ENCODE peak calls at places on chromosomes 16 and 17, in five cellular contexts. One of them, this sample, is unnamed.
A peak's percentile ranks its signal among the peaks of the same experiment; 100 is the strongest.

GRCh38 chr17:37062036-37062435 is 113.3 kb downstream of the AATF start:
- DNase-seq in HepG2: no peak
- DNase-seq in A549: no peak
- DNase-seq in GM12878: no peak
- DNase-seq in H1: no peak
- DNase-seq in this sample: no peak

GRCh38 chr17:60280673-60281072 is 111.3 kb downstream of the USP32 start:
- DNase-seq in HepG2: no peak
- DNase-seq in H1: no peak
- DNase-seq in GM12878: no peak
- DNase-seq in A549: no peak
- DNase-seq in this sample: no peak

GRCh38 chr16:76856112-76856511 is 334.9 kb upstream of the MON1B start:
- DNase-seq in GM12878: no peak
- DNase-seq in A549: no peak
- DNase-seq in H1: no peak
- DNase-seq in HepG2: no peak
- DNase-seq in this sample: no peak

GRCh38 chr16:11682655-11683096 is 14.4 kb downstream of the SNN start:
- DNase-seq in HepG2: no peak
- DNase-seq in A549: no peak
- DNase-seq in GM12878: no peak
- DNase-seq in H1: no peak
- DNase-seq in this sample: no peak

GRCh38 chr17:38747385-38748328 is 479 bp downstream of the PCGF2 start:
- DNase-seq in GM12878: no peak
- DNase-seq in HepG2: no peak
- DNase-seq in A549: no peak
- DNase-seq in H1: peak; percentile 76
- DNase-seq in this sample: peak; percentile 89

GRCh38 chr16:4375717-4376116 is 4.1 kb downstream of the VASN start:
- DNase-seq in H1: no peak
- DNase-seq in HepG2: no peak
- DNase-seq in GM12878: no peak
- DNase-seq in A549: no peak
- DNase-seq in this sample: no peak

GRCh38 chr17:77571562-77571981 is 386.9 kb upstream of the TNRC6C start:
- DNase-seq in GM12878: no peak
- DNase-seq in H1: no peak
- DNase-seq in A549: no peak
- DNase-seq in HepG2: no peak
- DNase-seq in this sample: peak; percentile 54

GRCh38 chr16:68909099-68909733 is 65.9 kb downstream of the TANGO6 start:
- DNase-seq in A549: no peak
- DNase-seq in H1: no peak
- DNase-seq in GM12878: no peak
- DNase-seq in HepG2: no peak
- DNase-seq in this sample: no peak

GRCh38 chr16:64362193-64362592 is 759.7 kb downstream of the CDH11 start:
- DNase-seq in H1: no peak
- DNase-seq in GM12878: no peak
- DNase-seq in A549: no peak
- DNase-seq in HepG2: no peak
- DNase-seq in this sample: no peak

GRCh38 chr17:12659500-12659899 is 6.2 kb upstream of the MYOCD start:
- DNase-seq in GM12878: no peak
- DNase-seq in H1: no peak
- DNase-seq in HepG2: no peak
- DNase-seq in A549: no peak
- DNase-seq in this sample: no peak

GRCh38 chr17:45004388-45004787 is 36.3 kb upstream of the C1QL1 start:
- DNase-seq in HepG2: no peak
- DNase-seq in GM12878: no peak
- DNase-seq in H1: no peak
- DNase-seq in A549: no peak
- DNase-seq in this sample: no peak

GRCh38 chr17:39899215-39899614 is 19.2 kb downstream of the GSDMB start:
- DNase-seq in GM12878: no peak
- DNase-seq in A549: no peak
- DNase-seq in H1: no peak
- DNase-seq in HepG2: no peak
- DNase-seq in this sample: no peak

GRCh38 chr17:38798614-38799500 is 499 bp downstream of the PIP4K2B start:
- DNase-seq in H1: no peak
- DNase-seq in HepG2: peak; percentile 27
- DNase-seq in A549: peak; percentile 50
- DNase-seq in GM12878: no peak
- DNase-seq in this sample: peak; percentile 82

GRCh38 chr16:583815-584591 is 5.9 kb upstream of the RAB40C start:
- DNase-seq in GM12878: no peak
- DNase-seq in A549: no peak
- DNase-seq in H1: peak; percentile 74
- DNase-seq in HepG2: no peak
- DNase-seq in this sample: no peak

GRCh38 chr17:77456951-77457548 is 316.3 kb downstream of the SEC14L1 start:
- DNase-seq in GM12878: no peak
- DNase-seq in H1: no peak
- DNase-seq in A549: no peak
- DNase-seq in HepG2: no peak
- DNase-seq in this sample: no peak

GRCh38 chr17:31678431-31678830 is 180.6 kb downstream of the COPRS start:
- DNase-seq in H1: no peak
- DNase-seq in HepG2: no peak
- DNase-seq in GM12878: no peak
- DNase-seq in A549: no peak
- DNase-seq in this sample: no peak

GRCh38 chr17:66684716-66685115 is 150.2 kb upstream of the CACNG5 start:
- DNase-seq in HepG2: no peak
- DNase-seq in A549: no peak
- DNase-seq in GM12878: no peak
- DNase-seq in H1: no peak
- DNase-seq in this sample: no peak
- TF ChIP-seq HDAC2 in HepG2: no peak
- TF ChIP-seq HDAC2 in A549: no peak
- TF ChIP-seq HDAC2 in GM12878: no peak
- TF ChIP-seq HDAC2 in H1: no peak
- TF ChIP-seq HDAC2 in this sample: no peak

GRCh38 chr16:71297252-71297651 is 8.1 kb upstream of the CMTR2 start:
- DNase-seq in GM12878: no peak
- DNase-seq in HepG2: no peak
- DNase-seq in H1: no peak
- DNase-seq in A549: no peak
- DNase-seq in this sample: no peak

GRCh38 chr16:71296584-71297133 is 7.5 kb upstream of the CMTR2 start:
- DNase-seq in HepG2: peak; percentile 50
- DNase-seq in A549: no peak
- DNase-seq in GM12878: no peak
- DNase-seq in H1: no peak
- DNase-seq in this sample: no peak

GRCh38 chr16:71293921-71294320 is 4.7 kb upstream of the CMTR2 start:
- DNase-seq in HepG2: no peak
- DNase-seq in H1: no peak
- DNase-seq in A549: no peak
- DNase-seq in GM12878: no peak
- DNase-seq in this sample: no peak

DNA sequence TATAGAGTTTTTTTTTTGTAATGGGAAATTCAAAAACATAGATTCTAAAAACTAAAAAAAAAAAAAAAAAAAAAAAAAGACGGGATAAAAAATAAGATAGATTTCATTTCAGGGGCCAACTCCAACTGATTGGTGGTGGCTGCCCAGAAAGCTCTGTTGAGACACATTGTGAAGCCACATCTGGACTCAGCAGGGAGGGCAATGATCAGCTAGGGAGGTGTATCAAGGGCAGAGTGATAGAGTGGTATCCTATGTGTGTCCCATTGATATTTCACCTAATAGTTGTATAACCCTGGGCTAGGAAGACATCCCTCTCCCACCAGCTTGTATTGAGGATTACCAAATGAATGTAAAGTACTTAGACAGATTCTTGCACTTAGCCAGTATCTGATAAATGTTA is 6.7 kb upstream of the CMTR2 start:
- DNase-seq in H1: no peak
- DNase-seq in HepG2: no peak
- DNase-seq in GM12878: no peak
- DNase-seq in A549: no peak
- DNase-seq in this sample: no peak
- TF ChIP-seq HDAC2 in H1: no peak
- TF ChIP-seq HDAC2 in HepG2: no peak
- TF ChIP-seq HDAC2 in GM12878: no peak
- TF ChIP-seq HDAC2 in A549: no peak
- TF ChIP-seq HDAC2 in this sample: no peak

GRCh38 chr17:42178817-42179216 is 2.1 kb downstream of the KCNH4 start:
- DNase-seq in HepG2: no peak
- DNase-seq in GM12878: no peak
- DNase-seq in A549: no peak
- DNase-seq in H1: no peak
- DNase-seq in this sample: no peak

GRCh38 chr17:42180411-42180921 is 476 bp downstream of the KCNH4 start:
- DNase-seq in GM12878: no peak
- DNase-seq in H1: peak; percentile 75
- DNase-seq in HepG2: no peak
- DNase-seq in A549: no peak
- DNase-seq in this sample: peak; percentile 31

GRCh38 chr17:42180922-42181850 is at the start of gene KCNH4:
- DNase-seq in A549: peak; percentile 93
- DNase-seq in HepG2: peak; percentile 39
- DNase-seq in H1: peak; percentile 92
- DNase-seq in GM12878: peak; percentile 58
- DNase-seq in this sample: peak; percentile 97

GRCh38 chr17:42179335-42179734 is 1.6 kb downstream of the KCNH4 start:
- DNase-seq in H1: no peak
- DNase-seq in HepG2: no peak
- DNase-seq in A549: no peak
- DNase-seq in GM12878: no peak
- DNase-seq in this sample: no peak

DNA sequence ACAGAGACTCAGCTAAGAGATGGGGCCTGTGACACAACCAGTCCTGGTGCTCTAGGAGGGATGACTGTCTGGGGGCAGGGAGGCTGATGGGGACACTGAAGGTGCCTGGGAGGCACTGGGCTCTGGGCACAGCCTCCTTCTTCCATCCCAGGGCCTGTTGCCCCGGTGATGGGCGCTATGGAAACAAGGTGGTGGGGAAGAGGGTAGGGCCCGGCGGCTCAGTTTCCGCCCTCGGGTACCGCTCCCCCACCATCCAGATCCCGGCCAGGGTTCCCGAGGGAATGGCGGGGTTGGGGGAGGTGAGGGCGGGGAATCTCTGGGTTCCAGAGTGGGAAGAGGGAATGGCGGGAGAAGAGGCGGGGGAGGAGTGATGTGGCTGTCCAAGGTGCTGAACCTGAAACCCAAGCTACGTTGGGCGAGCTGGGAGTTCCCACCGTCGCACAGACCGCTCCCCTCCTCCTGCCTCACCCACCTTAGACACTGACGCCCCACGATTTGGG is 981 bp downstream of the KCNH4 start:
- DNase-seq in H1: peak; percentile 89
- DNase-seq in A549: no peak
- DNase-seq in HepG2: peak; percentile 47
- DNase-seq in GM12878: no peak
- DNase-seq in this sample: peak; percentile 76
- TF ChIP-seq HDAC2 in H1: no peak
- TF ChIP-seq HDAC2 in A549: no peak
- TF ChIP-seq HDAC2 in HepG2: peak; percentile 73
- TF ChIP-seq HDAC2 in GM12878: no peak
- TF ChIP-seq HDAC2 in this sample: peak; percentile 82

GRCh38 chr16:79801550-79802090 is 201.1 kb upstream of the MAF start:
- DNase-seq in HepG2: no peak
- DNase-seq in GM12878: no peak
- DNase-seq in H1: no peak
- DNase-seq in A549: no peak
- DNase-seq in this sample: no peak
- TF ChIP-seq HDAC2 in HepG2: no peak
- TF ChIP-seq HDAC2 in GM12878: no peak
- TF ChIP-seq HDAC2 in H1: no peak
- TF ChIP-seq HDAC2 in A549: no peak
- TF ChIP-seq HDAC2 in this sample: no peak

GRCh38 chr16:81616321-81617020 is 162.6 kb upstream of the PLCG2 start:
- DNase-seq in GM12878: peak; percentile 54
- DNase-seq in H1: no peak
- DNase-seq in A549: no peak
- DNase-seq in HepG2: no peak
- DNase-seq in this sample: no peak
- TF ChIP-seq HDAC2 in GM12878: no peak
- TF ChIP-seq HDAC2 in H1: no peak
- TF ChIP-seq HDAC2 in A549: no peak
- TF ChIP-seq HDAC2 in HepG2: no peak
- TF ChIP-seq HDAC2 in this sample: no peak

DNA sequence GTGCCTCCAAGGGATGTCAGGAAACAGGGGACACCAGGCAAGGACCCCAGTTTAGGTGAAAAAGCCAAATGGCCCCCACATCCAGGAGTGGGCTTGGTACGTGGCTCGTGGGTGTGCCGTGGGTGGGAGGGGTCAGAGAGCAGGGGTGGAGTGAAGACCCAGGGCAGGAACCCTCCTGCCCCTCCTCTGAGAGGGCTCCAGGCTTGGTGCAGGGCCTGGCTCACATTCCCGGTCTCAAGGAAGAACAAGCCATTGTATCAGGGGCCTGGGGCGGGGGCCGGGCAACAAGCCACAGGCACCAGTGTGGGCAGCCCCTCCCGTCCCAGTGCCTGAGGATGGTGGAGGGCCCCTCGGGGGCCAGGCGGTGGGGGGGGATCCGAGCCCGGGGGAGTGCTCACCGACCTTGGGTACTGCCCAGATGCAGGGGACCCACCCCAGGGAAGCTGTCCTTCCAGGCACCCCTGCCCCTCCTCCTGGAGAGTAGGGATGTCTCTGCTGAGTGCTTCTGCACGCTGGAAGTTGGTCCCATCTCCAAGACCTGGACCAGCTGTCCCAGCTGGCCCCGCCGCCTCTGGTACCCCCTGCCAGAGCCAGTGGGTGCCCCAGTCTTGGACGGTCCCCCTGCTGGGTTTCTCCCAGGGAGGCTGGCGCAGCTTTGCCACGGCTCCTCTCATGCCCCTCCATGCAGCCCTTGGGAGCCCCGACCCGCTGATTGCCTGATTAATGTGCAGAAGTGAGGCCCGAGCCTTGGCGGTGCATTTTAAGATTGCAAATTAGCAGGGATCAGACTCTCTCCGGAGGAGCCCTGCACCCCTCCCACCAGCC is 83.7 kb downstream of the RTN4RL1 start:
- DNase-seq in HepG2: no peak
- DNase-seq in H1: no peak
- DNase-seq in A549: no peak
- DNase-seq in GM12878: no peak
- DNase-seq in this sample: no peak
- TF ChIP-seq HDAC2 in HepG2: no peak
- TF ChIP-seq HDAC2 in H1: no peak
- TF ChIP-seq HDAC2 in A549: no peak
- TF ChIP-seq HDAC2 in GM12878: no peak
- TF ChIP-seq HDAC2 in this sample: no peak

GRCh38 chr16:66354321-66354854 is 12.1 kb upstream of the CDH5 start:
- DNase-seq in HepG2: no peak
- DNase-seq in A549: no peak
- DNase-seq in GM12878: no peak
- DNase-seq in H1: no peak
- DNase-seq in this sample: no peak
- TF ChIP-seq HDAC2 in HepG2: no peak
- TF ChIP-seq HDAC2 in A549: no peak
- TF ChIP-seq HDAC2 in GM12878: no peak
- TF ChIP-seq HDAC2 in H1: no peak
- TF ChIP-seq HDAC2 in this sample: no peak

This sample was measured in K562.